ENCODE peak calls at places on chromosomes 1 and 21, in five cellular contexts. V is right lobe of liver; G is PC-9; K is CD8-positive, alpha-beta T cell; Q is transverse colon. S is an unnamed sample.

GRCh38 chr1:156860639-156861423 is at the start of gene NTRK1:
- DNase-seq in V (no peak), G (peak; percentile 21), K (peak; percentile 61), Q (peak; percentile 31), S (no peak)

GRCh38 chr1:245155186-245156040 is 628 bp downstream of the KIF26B start:
- DNase-seq in V (no peak), G (peak; percentile 19), K (no peak), Q (no peak), S (peak; percentile 33)

GRCh38 chr1:5267603-5268235 is 613.3 kb downstream of the AJAP1 start:
- DNase-seq in V (no peak), G (no peak), K (no peak), Q (no peak), S (no peak)

GRCh38 chr1:157044326-157044725 is 1.2 kb downstream of the ARHGEF11 start:
- DNase-seq in V (no peak), G (no peak), K (no peak), Q (no peak), S (no peak)

GRCh38 chr1:15178571-15179484 is 25.3 kb downstream of the TMEM51 start:
- DNase-seq in V (no peak), G (peak; percentile 61), K (no peak), Q (no peak), S (no peak)

GRCh38 chr1:180309338-180309737 is 79.3 kb downstream of the LHX4 start:
- DNase-seq in V (no peak), G (no peak), K (no peak), Q (no peak), S (no peak)

GRCh38 chr1:78069784-78070183 is 24.0 kb downstream of the GIPC2 start:
- DNase-seq in V (no peak), G (no peak), K (no peak), Q (no peak), S (no peak)

GRCh38 chr21:34035619-34036354 is 37.6 kb upstream of the MRPS6 start:
- DNase-seq in V (no peak), G (no peak), K (no peak), Q (no peak), S (no peak)

GRCh38 chr1:80023366-80023765 is 1016.8 kb upstream of the ADGRL4 start:
- DNase-seq in V (no peak), G (no peak), K (no peak), Q (no peak), S (no peak)

GRCh38 chr1:6280761-6281451 is 20.0 kb upstream of the GPR153 start:
- DNase-seq in V (peak; percentile 58), G (no peak), K (no peak), Q (no peak), S (no peak)

GRCh38 chr1:175182347-175182746 is 10.2 kb downstream of the KIAA0040 start:
- DNase-seq in V (no peak), G (no peak), K (no peak), Q (no peak), S (no peak)

GRCh38 chr1:111221633-111222286 is 5.8 kb upstream of the CHI3L2 start:
- DNase-seq in V (no peak), G (no peak), K (peak; percentile 45), Q (peak; percentile 36), S (no peak)

GRCh38 chr1:68178821-68179490 is 53.4 kb downstream of the WLS start:
- DNase-seq in V (no peak), G (no peak), K (no peak), Q (no peak), S (no peak)

GRCh38 chr1:39085174-39085573 is 59.0 kb downstream of the NDUFS5 start:
- DNase-seq in V (no peak), G (no peak), K (no peak), Q (no peak), S (no peak)

GRCh38 chr1:28955930-28956552 is 41.7 kb downstream of the EPB41 start:
- DNase-seq in V (no peak), G (no peak), K (no peak), Q (no peak), S (no peak)

GRCh38 chr1:218247339-218247738 is 37.8 kb upstream of the RRP15 start:
- DNase-seq in V (no peak), G (no peak), K (no peak), Q (no peak), S (no peak)

GRCh38 chr1:89125571-89126233 is at the start of gene GBP2:
- DNase-seq in V (no peak), G (peak; percentile 16), K (peak; percentile 24), Q (no peak), S (no peak)

GRCh38 chr1:234429434-234429806 is 49.6 kb downstream of the TARBP1 start:
- DNase-seq in V (no peak), G (no peak), K (no peak), Q (no peak), S (no peak)

GRCh38 chr1:56404561-56405030 is 174.8 kb downstream of the PLPP3 start:
- DNase-seq in V (no peak), G (no peak), K (no peak), Q (no peak), S (no peak)

GRCh38 chr1:41366428-41367101 is 5.3 kb downstream of the FOXO6 start:
- DNase-seq in V (no peak), G (peak; percentile 37), K (peak; percentile 63), Q (no peak), S (no peak)
- H3K27me3 ChIP-seq in V (no peaks in the 10 kb centered on the region), G (peaks cover 7% of the 10 kb centered on the region), K (peaks cover 13% of the 10 kb centered on the region), Q (peaks cover 36% of the 10 kb centered on the region), S (no peaks in the 10 kb centered on the region)

GRCh38 chr1:115837386-115837761 is 3.6 kb downstream of the NHLH2 start:
- DNase-seq in V (no peak), G (no peak), K (no peak), Q (no peak), S (no peak)
- H3K27me3 ChIP-seq in V (peaks cover 16% of the 10 kb centered on the region), G (peaks cover 20% of the 10 kb centered on the region), K (peaks cover 18% of the 10 kb centered on the region), Q (peaks cover 70% of the 10 kb centered on the region), S (no peaks in the 10 kb centered on the region)

GRCh38 chr1:3359346-3360157 is 94.9 kb upstream of the ARHGEF16 start:
- DNase-seq in V (no peak), G (no peak), K (no peak), Q (peak; percentile 54), S (no peak)
- H3K27me3 ChIP-seq in V (no peaks in the 10 kb centered on the region), G (peaks cover 100% of the 10 kb centered on the region), K (no peaks in the 10 kb centered on the region), Q (peaks cover 1% of the 10 kb centered on the region), S (no peaks in the 10 kb centered on the region)

DNA sequence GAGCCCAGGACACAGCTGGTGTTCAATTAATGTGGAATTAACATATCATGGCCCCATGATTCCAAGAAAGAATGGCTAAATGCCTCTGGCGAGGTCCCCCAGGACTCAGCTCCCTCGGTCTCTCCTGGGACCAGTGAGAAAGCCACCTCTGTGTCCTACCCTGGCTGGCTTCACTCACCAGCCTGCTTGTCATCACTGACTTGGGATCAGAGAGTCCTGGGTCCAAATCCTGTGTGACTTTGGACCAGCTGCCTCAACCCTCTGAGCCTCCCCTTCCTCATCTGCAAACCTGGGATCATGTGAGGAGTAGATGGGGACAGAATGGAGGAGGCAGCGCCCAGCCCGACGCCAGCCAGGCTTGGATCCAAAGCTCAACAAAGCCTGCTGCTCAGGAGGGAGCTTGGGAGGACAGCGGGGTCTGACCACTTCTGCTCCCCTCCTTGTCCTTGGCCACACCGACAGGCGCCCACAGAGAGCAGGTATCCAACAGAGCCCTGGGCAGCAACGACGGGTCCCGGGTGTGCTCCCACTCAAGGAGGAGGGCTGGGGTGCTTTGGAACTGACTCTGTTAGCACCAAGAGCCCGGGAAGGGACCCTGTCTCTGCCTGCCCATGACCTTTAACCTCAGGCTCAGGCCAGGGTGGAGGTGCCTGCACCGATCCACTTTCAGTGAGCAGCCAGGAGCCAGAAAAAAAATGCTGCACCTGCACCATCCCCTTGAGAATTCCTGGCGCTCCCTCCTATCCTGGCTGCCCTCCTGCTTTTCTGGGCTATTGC is 3.2 kb downstream of the SH2D5 start:
- DNase-seq in V (no peak), G (no peak), K (no peak), Q (no peak), S (no peak)
- H3K27me3 ChIP-seq in V (no peaks in the 10 kb centered on the region), G (no peaks in the 10 kb centered on the region), K (no peaks in the 10 kb centered on the region), Q (peaks cover 50% of the 10 kb centered on the region), S (no peaks in the 10 kb centered on the region)

GRCh38 chr1:229380514-229381160 is 37.8 kb upstream of the CCSAP start:
- DNase-seq in V (no peak), G (no peak), K (no peak), Q (no peak), S (no peak)
- H3K27me3 ChIP-seq in V (no peaks in the 10 kb centered on the region), G (peaks cover 4% of the 10 kb centered on the region), K (no peaks in the 10 kb centered on the region), Q (peaks cover 4% of the 10 kb centered on the region), S (no peaks in the 10 kb centered on the region)

GRCh38 chr1:110144366-110144765 is 5.9 kb upstream of the SLC6A17 start:
- DNase-seq in V (no peak), G (no peak), K (no peak), Q (no peak), S (no peak)
- H3K27me3 ChIP-seq in V (peaks cover 3% of the 10 kb centered on the region), G (peaks cover 35% of the 10 kb centered on the region), K (no peaks in the 10 kb centered on the region), Q (peaks cover 89% of the 10 kb centered on the region), S (no peaks in the 10 kb centered on the region)

DNA sequence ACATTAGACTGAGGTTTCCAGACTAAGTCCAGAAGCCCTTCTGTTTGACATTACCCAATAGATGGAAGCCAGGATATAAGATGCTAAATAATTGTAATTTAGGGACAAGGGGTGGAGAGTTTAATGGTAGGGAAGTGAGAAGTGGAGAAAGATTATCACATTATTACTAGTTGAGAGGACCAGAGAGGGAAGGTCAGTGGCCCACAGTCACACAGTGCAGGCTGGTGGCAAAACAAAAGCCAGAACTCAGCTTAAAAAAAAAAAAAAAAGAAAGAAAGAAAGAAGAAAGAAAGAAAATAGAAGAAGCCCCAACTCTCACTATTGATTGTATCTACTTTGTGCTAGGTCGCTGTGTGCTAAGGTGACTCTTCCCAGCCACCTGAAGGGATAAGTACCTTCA is 41.6 kb upstream of the WNT4 start:
- DNase-seq in V (no peak), G (no peak), K (no peak), Q (no peak), S (no peak)
- H3K27me3 ChIP-seq in V (no peaks in the 10 kb centered on the region), G (no peaks in the 10 kb centered on the region), K (no peaks in the 10 kb centered on the region), Q (peaks cover 26% of the 10 kb centered on the region), S (no peaks in the 10 kb centered on the region)

GRCh38 chr1:114154146-114154962 is 685 bp upstream of the SYT6 start:
- DNase-seq in V (no peak), G (no peak), K (no peak), Q (no peak), S (no peak)

GRCh38 chr1:114156538-114157274 is 3.0 kb upstream of the SYT6 start:
- DNase-seq in V (no peak), G (no peak), K (no peak), Q (no peak), S (no peak)

GRCh38 chr1:114157275-114157660 is 3.6 kb upstream of the SYT6 start:
- DNase-seq in V (no peak), G (no peak), K (no peak), Q (no peak), S (no peak)

GRCh38 chr1:114154963-114155322 is 1.3 kb upstream of the SYT6 start:
- DNase-seq in V (no peak), G (no peak), K (peak; percentile 13), Q (no peak), S (no peak)

DNA sequence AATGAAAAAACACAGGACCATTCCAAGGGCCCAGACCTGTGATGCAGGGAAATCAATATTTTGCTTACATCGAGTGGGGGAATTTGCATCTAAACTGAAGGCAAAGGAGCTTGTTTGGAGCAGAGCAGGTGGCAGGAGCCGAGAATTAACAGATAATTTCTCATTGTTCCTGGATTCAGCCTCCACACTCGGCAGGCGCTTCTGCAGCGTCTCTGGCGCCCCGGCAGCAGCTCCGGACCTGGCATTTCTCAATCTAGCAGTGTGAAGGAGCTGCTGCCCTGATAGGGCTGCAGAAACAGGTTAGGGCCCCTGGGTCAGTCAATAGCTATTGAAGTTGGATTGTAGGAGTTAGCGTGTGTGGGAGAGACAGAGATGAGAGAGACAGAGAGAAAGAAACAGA is 2.1 kb upstream of the SYT6 start:
- DNase-seq in V (no peak), G (no peak), K (no peak), Q (no peak), S (no peak)
- H3K27me3 ChIP-seq in V (peaks cover 7% of the 10 kb centered on the region), G (peaks cover 4% of the 10 kb centered on the region), K (peaks cover 37% of the 10 kb centered on the region), Q (peaks cover 85% of the 10 kb centered on the region), S (no peaks in the 10 kb centered on the region)

GRCh38 chr1:54953846-54954245 is 26.6 kb upstream of the TMEM61 start:
- DNase-seq in V (no peak), G (no peak), K (no peak), Q (no peak), S (no peak)
- H3K27me3 ChIP-seq in V (no peaks in the 10 kb centered on the region), G (no peaks in the 10 kb centered on the region), K (no peaks in the 10 kb centered on the region), Q (no peaks in the 10 kb centered on the region), S (no peaks in the 10 kb centered on the region)